ENCODE peak calls at places on chromosome 22, in six cellular contexts. One of them, this sample, is unnamed.

GRCh38 chr22:50206599-50206998 is 5.8 kb downstream of the SELENOO start:
- DNase-seq in stimulated activated effector memory CD8-positive, alpha-beta T cell treated with anti-CD3 and anti-CD28 coated beads, Interleukin-12 subunit alpha, Interleukin-12 subunit beta, amount 100 ng/mL, for 72 hours: no peak
- DNase-seq in HFFc6: no peak
- DNase-seq in AG09319: no peak
- DNase-seq in nucleus accumbens: peak
- DNase-seq in central memory CD4-positive, alpha-beta T cell: no peak
- DNase-seq in this sample: no peak

GRCh38 chr22:41482319-41482935 is 13.5 kb downstream of the ACO2 start:
- DNase-seq in stimulated activated effector memory CD8-positive, alpha-beta T cell treated with anti-CD3 and anti-CD28 coated beads, Interleukin-12 subunit alpha, Interleukin-12 subunit beta, amount 100 ng/mL, for 72 hours: no peak
- DNase-seq in HFFc6: peak
- DNase-seq in AG09319: no peak
- DNase-seq in nucleus accumbens: no peak
- DNase-seq in central memory CD4-positive, alpha-beta T cell: no peak
- DNase-seq in this sample: no peak

GRCh38 chr22:32644252-32645100 is 157.0 kb upstream of the TIMP3 start:
- DNase-seq in stimulated activated effector memory CD8-positive, alpha-beta T cell treated with anti-CD3 and anti-CD28 coated beads, Interleukin-12 subunit alpha, Interleukin-12 subunit beta, amount 100 ng/mL, for 72 hours: no peak
- DNase-seq in HFFc6: no peak
- DNase-seq in AG09319: no peak
- DNase-seq in nucleus accumbens: no peak
- DNase-seq in central memory CD4-positive, alpha-beta T cell: peak
- DNase-seq in this sample: no peak

GRCh38 chr22:48489551-48490512 is 1337.8 kb downstream of the BRD1 start:
- DNase-seq in stimulated activated effector memory CD8-positive, alpha-beta T cell treated with anti-CD3 and anti-CD28 coated beads, Interleukin-12 subunit alpha, Interleukin-12 subunit beta, amount 100 ng/mL, for 72 hours: no peak
- DNase-seq in HFFc6: no peak
- DNase-seq in AG09319: no peak
- DNase-seq in nucleus accumbens: no peak
- DNase-seq in central memory CD4-positive, alpha-beta T cell: no peak
- DNase-seq in this sample: no peak

GRCh38 chr22:32700186-32700882 is 101.2 kb upstream of the TIMP3 start:
- DNase-seq in stimulated activated effector memory CD8-positive, alpha-beta T cell treated with anti-CD3 and anti-CD28 coated beads, Interleukin-12 subunit alpha, Interleukin-12 subunit beta, amount 100 ng/mL, for 72 hours: no peak
- DNase-seq in HFFc6: peak
- DNase-seq in AG09319: peak
- DNase-seq in nucleus accumbens: no peak
- DNase-seq in central memory CD4-positive, alpha-beta T cell: no peak
- DNase-seq in this sample: no peak

GRCh38 chr22:27474711-27475547 is 326.6 kb downstream of the MN1 start:
- DNase-seq in stimulated activated effector memory CD8-positive, alpha-beta T cell treated with anti-CD3 and anti-CD28 coated beads, Interleukin-12 subunit alpha, Interleukin-12 subunit beta, amount 100 ng/mL, for 72 hours: no peak
- DNase-seq in HFFc6: peak
- DNase-seq in AG09319: no peak
- DNase-seq in nucleus accumbens: peak
- DNase-seq in central memory CD4-positive, alpha-beta T cell: no peak
- DNase-seq in this sample: no peak

GRCh38 chr22:36201630-36202312 is at the start of gene APOL4:
- DNase-seq in stimulated activated effector memory CD8-positive, alpha-beta T cell treated with anti-CD3 and anti-CD28 coated beads, Interleukin-12 subunit alpha, Interleukin-12 subunit beta, amount 100 ng/mL, for 72 hours: no peak
- DNase-seq in HFFc6: no peak
- DNase-seq in AG09319: no peak
- DNase-seq in nucleus accumbens: no peak
- DNase-seq in central memory CD4-positive, alpha-beta T cell: no peak
- DNase-seq in this sample: no peak

GRCh38 chr22:48118654-48119053 is 1356.2 kb downstream of the TBC1D22A start:
- DNase-seq in stimulated activated effector memory CD8-positive, alpha-beta T cell treated with anti-CD3 and anti-CD28 coated beads, Interleukin-12 subunit alpha, Interleukin-12 subunit beta, amount 100 ng/mL, for 72 hours: no peak
- DNase-seq in HFFc6: no peak
- DNase-seq in AG09319: no peak
- DNase-seq in nucleus accumbens: no peak
- DNase-seq in central memory CD4-positive, alpha-beta T cell: no peak
- DNase-seq in this sample: no peak

GRCh38 chr22:23268139-23268712 is 87.9 kb downstream of the BCR start:
- DNase-seq in stimulated activated effector memory CD8-positive, alpha-beta T cell treated with anti-CD3 and anti-CD28 coated beads, Interleukin-12 subunit alpha, Interleukin-12 subunit beta, amount 100 ng/mL, for 72 hours: no peak
- DNase-seq in HFFc6: no peak
- DNase-seq in AG09319: no peak
- DNase-seq in nucleus accumbens: peak
- DNase-seq in central memory CD4-positive, alpha-beta T cell: no peak
- DNase-seq in this sample: no peak

GRCh38 chr22:42433754-42434153 is 1.6 kb upstream of the NFAM1 start:
- DNase-seq in stimulated activated effector memory CD8-positive, alpha-beta T cell treated with anti-CD3 and anti-CD28 coated beads, Interleukin-12 subunit alpha, Interleukin-12 subunit beta, amount 100 ng/mL, for 72 hours: no peak
- DNase-seq in HFFc6: no peak
- DNase-seq in AG09319: no peak
- DNase-seq in nucleus accumbens: peak
- DNase-seq in central memory CD4-positive, alpha-beta T cell: no peak
- DNase-seq in this sample: no peak

GRCh38 chr22:23832226-23833016 is 6.4 kb downstream of the DERL3 start:
- DNase-seq in stimulated activated effector memory CD8-positive, alpha-beta T cell treated with anti-CD3 and anti-CD28 coated beads, Interleukin-12 subunit alpha, Interleukin-12 subunit beta, amount 100 ng/mL, for 72 hours: no peak
- DNase-seq in HFFc6: no peak
- DNase-seq in AG09319: no peak
- DNase-seq in nucleus accumbens: no peak
- DNase-seq in central memory CD4-positive, alpha-beta T cell: no peak
- DNase-seq in this sample: no peak

GRCh38 chr22:22767876-22768602 is 119.6 kb upstream of the IGLL5 start:
- DNase-seq in stimulated activated effector memory CD8-positive, alpha-beta T cell treated with anti-CD3 and anti-CD28 coated beads, Interleukin-12 subunit alpha, Interleukin-12 subunit beta, amount 100 ng/mL, for 72 hours: no peak
- DNase-seq in HFFc6: no peak
- DNase-seq in AG09319: no peak
- DNase-seq in nucleus accumbens: no peak
- DNase-seq in central memory CD4-positive, alpha-beta T cell: no peak
- DNase-seq in this sample: no peak

GRCh38 chr22:48242461-48242864 is 1480.0 kb downstream of the TBC1D22A start:
- DNase-seq in stimulated activated effector memory CD8-positive, alpha-beta T cell treated with anti-CD3 and anti-CD28 coated beads, Interleukin-12 subunit alpha, Interleukin-12 subunit beta, amount 100 ng/mL, for 72 hours: no peak
- DNase-seq in HFFc6: no peak
- DNase-seq in AG09319: no peak
- DNase-seq in nucleus accumbens: no peak
- DNase-seq in central memory CD4-positive, alpha-beta T cell: no peak
- DNase-seq in this sample: no peak

GRCh38 chr22:33844273-33844672 is 76.0 kb downstream of the LARGE1 start:
- DNase-seq in stimulated activated effector memory CD8-positive, alpha-beta T cell treated with anti-CD3 and anti-CD28 coated beads, Interleukin-12 subunit alpha, Interleukin-12 subunit beta, amount 100 ng/mL, for 72 hours: no peak
- DNase-seq in HFFc6: no peak
- DNase-seq in AG09319: no peak
- DNase-seq in nucleus accumbens: no peak
- DNase-seq in central memory CD4-positive, alpha-beta T cell: no peak
- DNase-seq in this sample: no peak

GRCh38 chr22:21450320-21450831 is 16.8 kb upstream of the TMEM191C start:
- DNase-seq in stimulated activated effector memory CD8-positive, alpha-beta T cell treated with anti-CD3 and anti-CD28 coated beads, Interleukin-12 subunit alpha, Interleukin-12 subunit beta, amount 100 ng/mL, for 72 hours: no peak
- DNase-seq in HFFc6: no peak
- DNase-seq in AG09319: no peak
- DNase-seq in nucleus accumbens: no peak
- DNase-seq in central memory CD4-positive, alpha-beta T cell: no peak
- DNase-seq in this sample: no peak

GRCh38 chr22:45476814-45477213 is 25.9 kb upstream of the FBLN1 start:
- DNase-seq in stimulated activated effector memory CD8-positive, alpha-beta T cell treated with anti-CD3 and anti-CD28 coated beads, Interleukin-12 subunit alpha, Interleukin-12 subunit beta, amount 100 ng/mL, for 72 hours: no peak
- DNase-seq in HFFc6: peak
- DNase-seq in AG09319: no peak
- DNase-seq in nucleus accumbens: no peak
- DNase-seq in central memory CD4-positive, alpha-beta T cell: no peak
- DNase-seq in this sample: no peak

GRCh38 chr22:49209452-49210195 is 618.0 kb downstream of the BRD1 start:
- DNase-seq in stimulated activated effector memory CD8-positive, alpha-beta T cell treated with anti-CD3 and anti-CD28 coated beads, Interleukin-12 subunit alpha, Interleukin-12 subunit beta, amount 100 ng/mL, for 72 hours: no peak
- DNase-seq in HFFc6: no peak
- DNase-seq in AG09319: no peak
- DNase-seq in nucleus accumbens: peak
- DNase-seq in central memory CD4-positive, alpha-beta T cell: no peak
- DNase-seq in this sample: no peak

GRCh38 chr22:32801436-32802290 is at the start of gene TIMP3:
- DNase-seq in stimulated activated effector memory CD8-positive, alpha-beta T cell treated with anti-CD3 and anti-CD28 coated beads, Interleukin-12 subunit alpha, Interleukin-12 subunit beta, amount 100 ng/mL, for 72 hours: no peak
- DNase-seq in HFFc6: peak
- DNase-seq in AG09319: peak
- DNase-seq in nucleus accumbens: peak
- DNase-seq in central memory CD4-positive, alpha-beta T cell: no peak
- DNase-seq in this sample: no peak

GRCh38 chr22:46861468-46861867 is 99.0 kb downstream of the TBC1D22A start:
- DNase-seq in stimulated activated effector memory CD8-positive, alpha-beta T cell treated with anti-CD3 and anti-CD28 coated beads, Interleukin-12 subunit alpha, Interleukin-12 subunit beta, amount 100 ng/mL, for 72 hours: no peak
- DNase-seq in HFFc6: no peak
- DNase-seq in AG09319: no peak
- DNase-seq in nucleus accumbens: no peak
- DNase-seq in central memory CD4-positive, alpha-beta T cell: no peak
- DNase-seq in this sample: no peak

GRCh38 chr22:37273126-37273845 is 9.0 kb upstream of the CYTH4 start:
- DNase-seq in stimulated activated effector memory CD8-positive, alpha-beta T cell treated with anti-CD3 and anti-CD28 coated beads, Interleukin-12 subunit alpha, Interleukin-12 subunit beta, amount 100 ng/mL, for 72 hours: peak
- DNase-seq in HFFc6: peak
- DNase-seq in AG09319: no peak
- DNase-seq in nucleus accumbens: no peak
- DNase-seq in central memory CD4-positive, alpha-beta T cell: no peak
- DNase-seq in this sample: no peak

GRCh38 chr22:38427940-38428339 is 27.1 kb downstream of the KCNJ4 start:
- DNase-seq in stimulated activated effector memory CD8-positive, alpha-beta T cell treated with anti-CD3 and anti-CD28 coated beads, Interleukin-12 subunit alpha, Interleukin-12 subunit beta, amount 100 ng/mL, for 72 hours: no peak
- DNase-seq in HFFc6: no peak
- DNase-seq in AG09319: no peak
- DNase-seq in nucleus accumbens: no peak
- DNase-seq in central memory CD4-positive, alpha-beta T cell: no peak
- DNase-seq in this sample: no peak

GRCh38 chr22:50604623-50605348 is 4.2 kb downstream of the MAPK8IP2 start:
- DNase-seq in stimulated activated effector memory CD8-positive, alpha-beta T cell treated with anti-CD3 and anti-CD28 coated beads, Interleukin-12 subunit alpha, Interleukin-12 subunit beta, amount 100 ng/mL, for 72 hours: no peak
- DNase-seq in HFFc6: no peak
- DNase-seq in AG09319: no peak
- DNase-seq in nucleus accumbens: no peak
- DNase-seq in central memory CD4-positive, alpha-beta T cell: no peak
- DNase-seq in this sample: no peak

GRCh38 chr22:27135582-27135981 is 478.2 kb downstream of the MIAT start:
- DNase-seq in stimulated activated effector memory CD8-positive, alpha-beta T cell treated with anti-CD3 and anti-CD28 coated beads, Interleukin-12 subunit alpha, Interleukin-12 subunit beta, amount 100 ng/mL, for 72 hours: no peak
- DNase-seq in HFFc6: peak
- DNase-seq in AG09319: no peak
- DNase-seq in nucleus accumbens: no peak
- DNase-seq in central memory CD4-positive, alpha-beta T cell: no peak
- DNase-seq in this sample: no peak

GRCh38 chr22:50085211-50085999 is at the start of gene MLC1:
- DNase-seq in stimulated activated effector memory CD8-positive, alpha-beta T cell treated with anti-CD3 and anti-CD28 coated beads, Interleukin-12 subunit alpha, Interleukin-12 subunit beta, amount 100 ng/mL, for 72 hours: no peak
- DNase-seq in HFFc6: no peak
- DNase-seq in AG09319: no peak
- DNase-seq in nucleus accumbens: peak
- DNase-seq in central memory CD4-positive, alpha-beta T cell: no peak
- DNase-seq in this sample: no peak

GRCh38 chr22:28817919-28818859 is 17.8 kb upstream of the XBP1 start:
- DNase-seq in stimulated activated effector memory CD8-positive, alpha-beta T cell treated with anti-CD3 and anti-CD28 coated beads, Interleukin-12 subunit alpha, Interleukin-12 subunit beta, amount 100 ng/mL, for 72 hours: no peak
- DNase-seq in HFFc6: no peak
- DNase-seq in AG09319: no peak
- DNase-seq in nucleus accumbens: no peak
- DNase-seq in central memory CD4-positive, alpha-beta T cell: no peak
- DNase-seq in this sample: no peak

GRCh38 chr22:39452740-39453040 is 4.1 kb upstream of the MGAT3 start:
- DNase-seq in stimulated activated effector memory CD8-positive, alpha-beta T cell treated with anti-CD3 and anti-CD28 coated beads, Interleukin-12 subunit alpha, Interleukin-12 subunit beta, amount 100 ng/mL, for 72 hours: no peak
- DNase-seq in HFFc6: no peak
- DNase-seq in AG09319: no peak
- DNase-seq in nucleus accumbens: no peak
- DNase-seq in central memory CD4-positive, alpha-beta T cell: no peak
- DNase-seq in this sample: no peak

GRCh38 chr22:50705219-50705691 is 32.6 kb downstream of the SHANK3 start:
- DNase-seq in stimulated activated effector memory CD8-positive, alpha-beta T cell treated with anti-CD3 and anti-CD28 coated beads, Interleukin-12 subunit alpha, Interleukin-12 subunit beta, amount 100 ng/mL, for 72 hours: no peak
- DNase-seq in HFFc6: no peak
- DNase-seq in AG09319: no peak
- DNase-seq in nucleus accumbens: peak
- DNase-seq in central memory CD4-positive, alpha-beta T cell: no peak
- DNase-seq in this sample: no peak

GRCh38 chr22:37302617-37303555 is 20.6 kb downstream of the CYTH4 start:
- DNase-seq in stimulated activated effector memory CD8-positive, alpha-beta T cell treated with anti-CD3 and anti-CD28 coated beads, Interleukin-12 subunit alpha, Interleukin-12 subunit beta, amount 100 ng/mL, for 72 hours: no peak
- DNase-seq in HFFc6: no peak
- DNase-seq in AG09319: no peak
- DNase-seq in nucleus accumbens: no peak
- DNase-seq in central memory CD4-positive, alpha-beta T cell: no peak
- DNase-seq in this sample: no peak

GRCh38 chr22:42895087-42895486 is 38.0 kb upstream of the ARFGAP3 start:
- DNase-seq in stimulated activated effector memory CD8-positive, alpha-beta T cell treated with anti-CD3 and anti-CD28 coated beads, Interleukin-12 subunit alpha, Interleukin-12 subunit beta, amount 100 ng/mL, for 72 hours: no peak
- DNase-seq in HFFc6: no peak
- DNase-seq in AG09319: no peak
- DNase-seq in nucleus accumbens: no peak
- DNase-seq in central memory CD4-positive, alpha-beta T cell: peak
- DNase-seq in this sample: peak

GRCh38 chr22:39110631-39111561 is 13.9 kb downstream of the APOBEC3H start:
- DNase-seq in stimulated activated effector memory CD8-positive, alpha-beta T cell treated with anti-CD3 and anti-CD28 coated beads, Interleukin-12 subunit alpha, Interleukin-12 subunit beta, amount 100 ng/mL, for 72 hours: no peak
- DNase-seq in HFFc6: no peak
- DNase-seq in AG09319: no peak
- DNase-seq in nucleus accumbens: no peak
- DNase-seq in central memory CD4-positive, alpha-beta T cell: no peak
- DNase-seq in this sample: no peak

GRCh38 chr22:19982991-19983578 is 33.5 kb downstream of the ARVCF start:
- DNase-seq in stimulated activated effector memory CD8-positive, alpha-beta T cell treated with anti-CD3 and anti-CD28 coated beads, Interleukin-12 subunit alpha, Interleukin-12 subunit beta, amount 100 ng/mL, for 72 hours: no peak
- DNase-seq in HFFc6: no peak
- DNase-seq in AG09319: no peak
- DNase-seq in nucleus accumbens: no peak
- DNase-seq in central memory CD4-positive, alpha-beta T cell: no peak
- DNase-seq in this sample: no peak

GRCh38 chr22:43151251-43152000 is at the start of gene TSPO:
- DNase-seq in stimulated activated effector memory CD8-positive, alpha-beta T cell treated with anti-CD3 and anti-CD28 coated beads, Interleukin-12 subunit alpha, Interleukin-12 subunit beta, amount 100 ng/mL, for 72 hours: peak
- DNase-seq in HFFc6: peak
- DNase-seq in AG09319: no peak
- DNase-seq in nucleus accumbens: peak
- DNase-seq in central memory CD4-positive, alpha-beta T cell: peak
- DNase-seq in this sample: no peak

GRCh38 chr22:39463931-39464390 is 7.1 kb downstream of the MGAT3 start:
- DNase-seq in stimulated activated effector memory CD8-positive, alpha-beta T cell treated with anti-CD3 and anti-CD28 coated beads, Interleukin-12 subunit alpha, Interleukin-12 subunit beta, amount 100 ng/mL, for 72 hours: no peak
- DNase-seq in HFFc6: no peak
- DNase-seq in AG09319: no peak
- DNase-seq in nucleus accumbens: peak
- DNase-seq in central memory CD4-positive, alpha-beta T cell: no peak
- DNase-seq in this sample: no peak

This sample was measured in GM12878.